ENCODE peak calls at places on chromosomes 2 and 18, in six cellular contexts. R is cardiac muscle cell, G is adrenal gland, F is pancreas, N is ovary, O is transverse colon. Z is an unnamed sample.

GRCh38 chr2:216023055-216023648 is 9.8 kb upstream of the MREG start:
- DNase-seq in R (peak; percentile 68), F (no peak), G (peak; percentile 47), N (no peak), O (peak; percentile 46), Z (peak; percentile 51)

GRCh38 chr2:43223412-43224040 is 2.9 kb downstream of the ZFP36L2 start:
- DNase-seq in F (no peak), G (no peak), O (no peak), R (peak; percentile 57), N (no peak), Z (no peak)

GRCh38 chr18:24995056-24995455 is 356.9 kb downstream of the ZNF521 start:
- DNase-seq in F (no peak), R (no peak), O (no peak), N (no peak), G (no peak), Z (no peak)

GRCh38 chr2:96930351-96931015 is 55.9 kb downstream of the FAM178B start:
- DNase-seq in G (no peak), F (no peak), R (no peak), O (no peak), N (no peak), Z (no peak)

GRCh38 chr2:157488877-157489276 is 45.0 kb upstream of the CYTIP start:
- DNase-seq in N (no peak), R (no peak), G (no peak), F (peak; percentile 65), O (peak; percentile 51), Z (no peak)

GRCh38 chr2:147649288-147649687 is 195.5 kb upstream of the ACVR2A start:
- DNase-seq in G (no peak), F (peak; percentile 62), N (no peak), R (no peak), O (no peak), Z (peak; percentile 13)

GRCh38 chr18:59520569-59520968 is 161.5 kb upstream of the LMAN1 start:
- DNase-seq in G (no peak), N (no peak), O (no peak), R (no peak), F (no peak), Z (no peak)

GRCh38 chr2:216034065-216034464 is 20.7 kb upstream of the MREG start:
- DNase-seq in G (peak; percentile 73), N (peak; percentile 69), F (peak; percentile 84), R (peak; percentile 88), O (peak; percentile 78), Z (peak; percentile 81)

GRCh38 chr2:215514516-215514915 is 78.6 kb upstream of the FN1 start:
- DNase-seq in G (no peak), R (no peak), O (no peak), F (no peak), N (no peak), Z (no peak)

GRCh38 chr2:157355618-157356017 is 30.0 kb upstream of the ERMN start:
- DNase-seq in F (no peak), G (no peak), N (no peak), R (peak; percentile 10), O (no peak), Z (no peak)

GRCh38 chr18:22983175-22983574 is 50.0 kb downstream of the RBBP8 start:
- DNase-seq in R (peak; percentile 74), G (no peak), O (no peak), F (no peak), N (no peak), Z (no peak)

GRCh38 chr2:51997571-51997970 is 965.6 kb upstream of the NRXN1 start:
- DNase-seq in O (no peak), F (no peak), R (peak; percentile 15), G (no peak), N (no peak), Z (no peak)

GRCh38 chr18:62018034-62018760 is 125.4 kb upstream of the RNF152 start:
- DNase-seq in F (no peak), G (peak; percentile 38), N (peak; percentile 79), R (peak; percentile 97), O (peak; percentile 11), Z (peak; percentile 42)

GRCh38 chr18:44733069-44733753 is 52.5 kb downstream of the SETBP1 start:
- DNase-seq in O (no peak), G (no peak), F (no peak), N (no peak), R (peak; percentile 67), Z (peak; percentile 33)

GRCh38 chr2:228600265-228600664 is 418.8 kb upstream of the SPHKAP start:
- DNase-seq in N (no peak), R (peak; percentile 10), G (no peak), F (no peak), O (no peak), Z (no peak)

GRCh38 chr2:215476424-215476823 is 40.6 kb upstream of the FN1 start:
- DNase-seq in F (no peak), R (no peak), N (no peak), O (no peak), G (no peak), Z (no peak)

GRCh38 chr2:160934991-160935390 is 225.2 kb upstream of the TANK start:
- DNase-seq in N (no peak), R (no peak), O (no peak), F (no peak), G (no peak), Z (no peak)

GRCh38 chr18:77139619-77140018 is 7.0 kb upstream of the MBP start:
- DNase-seq in F (no peak), N (no peak), O (no peak), R (no peak), G (no peak), Z (no peak)

GRCh38 chr2:1047485-1047884 is 96.8 kb downstream of the SNTG2 start:
- DNase-seq in G (no peak), R (peak; percentile 38), F (no peak), N (no peak), O (no peak), Z (no peak)

GRCh38 chr2:205914736-205915510 is 171.1 kb downstream of the INO80D start:
- DNase-seq in N (no peak), O (no peak), F (no peak), R (no peak), G (no peak), Z (no peak)

GRCh38 chr2:238936162-238937052 is 88.5 kb downstream of the TWIST2 start:
- DNase-seq in F (no peak), N (no peak), G (no peak), R (no peak), O (no peak), Z (peak; percentile 3)

GRCh38 chr2:216621292-216621691 is 11.9 kb upstream of the IGFBP2 start:
- DNase-seq in N (no peak), O (no peak), F (no peak), R (peak; percentile 15), G (no peak), Z (no peak)

GRCh38 chr2:208369091-208369490 is 37.5 kb upstream of the PTH2R start:
- DNase-seq in R (peak; percentile 12), N (no peak), G (no peak), O (no peak), F (no peak), Z (no peak)

GRCh38 chr2:239322414-239323086 is 78.3 kb downstream of the HDAC4 start:
- DNase-seq in F (no peak), R (peak; percentile 68), G (peak; percentile 71), O (peak; percentile 70), N (peak; percentile 26), Z (no peak)

GRCh38 chr18:61948196-61948800 is 55.5 kb upstream of the RNF152 start:
- DNase-seq in G (no peak), R (peak; percentile 21), F (no peak), O (no peak), N (no peak), Z (no peak)

GRCh38 chr2:215328066-215328465 is 16.2 kb downstream of the ATIC start:
- DNase-seq in G (no peak), O (no peak), F (no peak), N (no peak), R (no peak), Z (no peak)

GRCh38 chr18:57664600-57665165 is 43.0 kb upstream of the NARS1 start:
- DNase-seq in N (no peak), O (no peak), R (no peak), G (no peak), F (no peak), Z (no peak)

GRCh38 chr2:157747695-157748370 is 119.2 kb upstream of the ACVR1C start:
- DNase-seq in R (peak; percentile 71), O (no peak), G (no peak), N (no peak), F (no peak), Z (peak; percentile 30)

GRCh38 chr2:237118025-237118424 is 32.3 kb downstream of the COPS8 start:
- DNase-seq in G (no peak), N (no peak), F (no peak), O (no peak), R (no peak), Z (no peak)

GRCh38 chr2:20511130-20511529 is 64.3 kb downstream of the RHOB start:
- DNase-seq in O (no peak), G (no peak), F (no peak), N (no peak), R (no peak), Z (no peak)
- H3K4me1 ChIP-seq in O (no peaks in the 10 kb centered on the region), G (peaks cover 10% of the 10 kb centered on the region), F (no peaks in the 10 kb centered on the region), N (peaks cover 2% of the 10 kb centered on the region), R (no peaks in the 10 kb centered on the region), Z (peaks cover 34% of the 10 kb centered on the region)

GRCh38 chr2:100967716-100968115 is 34.4 kb upstream of the RPL31 start:
- DNase-seq in O (no peak), G (no peak), N (no peak), F (no peak), R (no peak), Z (no peak)
- H3K36me3 ChIP-seq in O (no peaks in the 10 kb centered on the region), G (no peaks in the 10 kb centered on the region), N (no peaks in the 10 kb centered on the region), F (peaks cover 39% of the 10 kb centered on the region), R (no peaks in the 10 kb centered on the region), Z (no peaks in the 10 kb centered on the region)

GRCh38 chr2:98165516-98166071 is 78.6 kb downstream of the VWA3B start:
- DNase-seq in N (no peak), G (no peak), R (no peak), O (no peak), F (no peak), Z (no peak)

GRCh38 chr2:98161202-98161601 is 74.2 kb downstream of the VWA3B start:
- DNase-seq in N (no peak), F (no peak), R (no peak), G (no peak), O (no peak), Z (no peak)

GRCh38 chr2:98167916-98168315 is 80.9 kb downstream of the VWA3B start:
- DNase-seq in F (no peak), G (no peak), N (no peak), R (no peak), O (no peak), Z (no peak)

GRCh38 chr2:98160574-98160973 is 73.6 kb downstream of the VWA3B start:
- DNase-seq in G (no peak), F (no peak), R (peak; percentile 6), N (no peak), O (no peak), Z (no peak)

GRCh38 chr2:98164256-98164655 is 77.3 kb downstream of the VWA3B start:
- DNase-seq in O (no peak), F (no peak), G (no peak), R (no peak), N (no peak), Z (no peak)
- H3K4me1 ChIP-seq in O (no peaks in the 10 kb centered on the region), F (no peaks in the 10 kb centered on the region), G (no peaks in the 10 kb centered on the region), R (peaks cover 45% of the 10 kb centered on the region), N (peaks cover 3% of the 10 kb centered on the region), Z (peaks cover 35% of the 10 kb centered on the region)

DNA sequence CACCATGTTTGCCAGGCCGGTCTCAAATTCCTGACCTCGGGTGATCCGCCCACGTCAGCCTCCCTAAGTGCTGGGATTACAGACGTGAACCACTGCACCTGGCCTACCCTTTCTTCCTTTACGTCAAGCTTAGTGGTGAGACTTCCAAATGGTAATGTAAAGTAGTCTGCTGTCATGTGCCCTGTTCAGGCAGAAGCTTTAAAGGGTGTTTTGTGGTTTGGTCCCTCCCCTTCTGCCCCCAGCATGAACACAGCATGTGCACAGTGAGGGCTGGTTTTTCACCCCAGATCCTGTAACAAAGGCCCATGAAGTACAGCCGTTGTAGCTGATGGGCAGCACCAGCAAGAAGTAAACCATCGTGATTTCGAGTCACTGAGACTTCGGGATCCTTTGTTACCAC is 2.7 kb upstream of the DTYMK start:
- DNase-seq in F (no peak), G (no peak), N (no peak), R (no peak), O (no peak), Z (no peak)
- H3K36me3 ChIP-seq in F (peaks cover 7% of the 10 kb centered on the region), G (peaks cover 17% of the 10 kb centered on the region), N (no peaks in the 10 kb centered on the region), R (peaks cover 1% of the 10 kb centered on the region), O (no peaks in the 10 kb centered on the region), Z (peaks cover 49% of the 10 kb centered on the region)